ENCODE peak calls at places on chromosomes 1 and 21, in seven cellular contexts. E is SJSA1, G is GM04504, J is Panc1, D is M059J, M is cardiac septum, Z is Daoy. U is an unnamed sample.

GRCh38 chr1:228894442-228894989 is 159.2 kb downstream of the RHOU start:
- DNase-seq in J (no peak), D (no peak), G (no peak), M (no peak), E (peak; percentile 17), Z (no peak), U (no peak)

GRCh38 chr1:18191037-18191867 is 83.7 kb downstream of the IGSF21 start:
- DNase-seq in J (no peak), E (no peak), G (no peak), M (no peak), Z (no peak), D (no peak), U (no peak)

GRCh38 chr1:151501474-151501873 is 9.7 kb upstream of the CGN start:
- DNase-seq in J (no peak), E (no peak), G (no peak), D (no peak), Z (no peak), M (no peak), U (no peak)

GRCh38 chr1:207811920-207812720 is 60.3 kb downstream of the CD46 start:
- DNase-seq in M (peak; percentile 86), D (no peak), Z (peak; percentile 16), J (no peak), E (no peak), G (no peak), U (no peak)

GRCh38 chr1:163875214-163875926 is 553.6 kb downstream of the NUF2 start:
- DNase-seq in E (no peak), M (no peak), G (peak; percentile 93), J (no peak), D (peak; percentile 78), Z (peak; percentile 3), U (peak; percentile 85)

GRCh38 chr1:47705517-47706130 is 267.8 kb downstream of the FOXD2 start:
- DNase-seq in E (no peak), J (no peak), G (no peak), D (no peak), M (no peak), Z (no peak), U (no peak)

GRCh38 chr1:29933110-29933509 is 696.8 kb downstream of the PTPRU start:
- DNase-seq in Z (peak; percentile 62), D (peak; percentile 48), E (no peak), J (peak; percentile 53), M (no peak), G (no peak), U (no peak)

GRCh38 chr1:38038836-38039235 is 7.8 kb downstream of the POU3F1 start:
- DNase-seq in G (peak; percentile 46), E (no peak), D (peak; percentile 69), M (peak; percentile 41), J (no peak), Z (peak; percentile 71), U (peak; percentile 79)

GRCh38 chr1:64396817-64397216 is 73.1 kb upstream of the CACHD1 start:
- DNase-seq in J (no peak), Z (no peak), M (no peak), E (no peak), D (no peak), G (no peak), U (peak; percentile 27)

GRCh38 chr1:117095237-117095636 is 26.3 kb downstream of the TRIM45 start:
- DNase-seq in E (no peak), J (no peak), D (peak; percentile 82), G (peak; percentile 76), M (no peak), Z (peak; percentile 79), U (no peak)

GRCh38 chr1:204293605-204294365 is 65.9 kb downstream of the PLEKHA6 start:
- DNase-seq in M (no peak), E (no peak), D (no peak), Z (no peak), G (peak; percentile 17), J (no peak), U (no peak)

GRCh38 chr21:23887709-23888303 is 1719.5 kb downstream of the MRPL39 start:
- DNase-seq in D (no peak), M (no peak), Z (peak; percentile 12), G (no peak), J (no peak), E (no peak), U (no peak)

GRCh38 chr1:197486948-197487347 is 218.9 kb downstream of the CRB1 start:
- DNase-seq in Z (peak; percentile 51), J (no peak), E (no peak), G (no peak), M (no peak), D (peak; percentile 18), U (peak; percentile 17)

GRCh38 chr1:9717193-9718005 is 65.9 kb downstream of the PIK3CD start:
- DNase-seq in J (no peak), Z (no peak), M (no peak), G (no peak), D (no peak), E (no peak), U (no peak)

GRCh38 chr1:205811660-205812059 is 1.3 kb downstream of the SLC41A1 start:
- DNase-seq in J (no peak), M (no peak), Z (no peak), D (peak; percentile 19), G (no peak), E (no peak), U (no peak)

GRCh38 chr1:217135987-217136894 is 413.0 kb upstream of the ESRRG start:
- DNase-seq in E (no peak), M (no peak), J (no peak), D (no peak), G (no peak), Z (no peak), U (no peak)

GRCh38 chr1:14390816-14391215 is 207.7 kb upstream of the KAZN start:
- DNase-seq in G (no peak), J (no peak), D (peak; percentile 82), Z (no peak), M (no peak), E (no peak), U (no peak)

GRCh38 chr1:223487514-223488259 is 94.5 kb downstream of the CCDC185 start:
- DNase-seq in G (no peak), M (no peak), D (no peak), Z (no peak), J (no peak), E (peak; percentile 54), U (no peak)

GRCh38 chr1:108000620-108001105 is 35.7 kb upstream of the VAV3 start:
- DNase-seq in M (no peak), J (no peak), Z (peak; percentile 91), D (peak; percentile 85), G (no peak), E (peak; percentile 57), U (peak; percentile 53)

GRCh38 chr1:245129811-245130210 is 25.0 kb upstream of the KIF26B start:
- DNase-seq in M (no peak), E (no peak), Z (peak; percentile 36), G (no peak), D (peak; percentile 9), J (no peak), U (no peak)

GRCh38 chr1:97063532-97063931 is 341.9 kb downstream of the PTBP2 start:
- DNase-seq in G (no peak), E (no peak), J (no peak), Z (no peak), M (no peak), D (no peak), U (peak; percentile 42)

GRCh38 chr1:29259802-29260441 is 23.6 kb downstream of the PTPRU start:
- DNase-seq in Z (peak; percentile 39), G (no peak), E (no peak), D (peak; percentile 40), J (no peak), M (peak; percentile 77), U (peak; percentile 41)

GRCh38 chr1:89065077-89065868 is at the start of gene GBP1:
- DNase-seq in D (peak; percentile 94), G (peak; percentile 64), E (no peak), M (no peak), J (no peak), Z (peak; percentile 69), U (peak; percentile 79)

GRCh38 chr1:230163205-230163604 is 96.2 kb downstream of the GALNT2 start:
- DNase-seq in E (no peak), G (peak; percentile 87), M (no peak), J (no peak), D (no peak), Z (peak; percentile 40), U (peak; percentile 48)

GRCh38 chr1:62295921-62296451 is 23.2 kb downstream of the KANK4 start:
- DNase-seq in Z (peak; percentile 61), J (no peak), E (no peak), D (peak; percentile 91), M (no peak), G (peak; percentile 56), U (no peak)

GRCh38 chr1:160768295-160768657 is 27.7 kb upstream of the LY9 start:
- DNase-seq in E (peak; percentile 16), G (no peak), J (peak; percentile 42), M (no peak), Z (peak; percentile 74), D (peak; percentile 64), U (peak; percentile 70)

GRCh38 chr1:202501281-202501680 is 152.8 kb downstream of the PPP1R12B start:
- DNase-seq in G (no peak), Z (peak; percentile 31), M (no peak), J (peak; percentile 38), E (no peak), D (peak; percentile 46), U (peak; percentile 47)

GRCh38 chr1:161131721-161132409 is 602 bp downstream of the DEDD start:
- DNase-seq in G (no peak), Z (peak; percentile 16), D (peak; percentile 37), M (no peak), E (no peak), J (no peak), U (no peak)

GRCh38 chr1:201217146-201217545 is 26.5 kb downstream of the IGFN1 start:
- DNase-seq in J (no peak), M (peak; percentile 72), D (no peak), E (peak; percentile 41), Z (no peak), G (no peak), U (no peak)

GRCh38 chr1:55052221-55053142 is 13.1 kb downstream of the PCSK9 start:
- DNase-seq in E (no peak), G (no peak), D (no peak), M (no peak), Z (peak; percentile 0), J (no peak), U (no peak)

GRCh38 chr1:41751804-41752513 is 166.8 kb downstream of the HIVEP3 start:
- DNase-seq in G (no peak), Z (peak; percentile 46), J (no peak), E (no peak), D (peak; percentile 94), M (no peak), U (no peak)

GRCh38 chr1:15226626-15227286 is 20.3 kb upstream of the FHAD1 start:
- DNase-seq in M (no peak), Z (no peak), E (no peak), D (no peak), J (no peak), G (no peak), U (no peak)

GRCh38 chr1:212157252-212157651 is 121.7 kb downstream of the DTL start:
- DNase-seq in E (no peak), D (no peak), G (no peak), J (no peak), M (no peak), Z (no peak), U (peak; percentile 77)

GRCh38 chr1:168084396-168085231 is 52.1 kb downstream of the GPR161 start:
- DNase-seq in J (peak; percentile 10), D (no peak), E (no peak), G (no peak), M (peak; percentile 83), Z (peak; percentile 56), U (peak; percentile 53)

GRCh38 chr21:38921511-38922215 is 115.9 kb downstream of the ETS2 start:
- DNase-seq in G (no peak), J (no peak), Z (peak; percentile 32), M (no peak), E (no peak), D (peak; percentile 98), U (no peak)

U was measured in epithelial cell of esophagus.